ENCODE peak calls at places on chromosomes 16 and 17, in four cellular contexts. One of them, this sample, is unnamed.
A peak's percentile ranks its signal among the peaks of the same experiment; 100 is the strongest.

GRCh38 chr16:27285676-27286196 is 17.2 kb upstream of the NSMCE1 start:
- DNase-seq in GM19239: no peak
- DNase-seq in hippocampal formation: no peak
- DNase-seq in NAMALWA: no peak
- DNase-seq in this sample: no peak

GRCh38 chr16:54783980-54784379 is 146.7 kb upstream of the IRX5 start:
- DNase-seq in GM19239: no peak
- DNase-seq in hippocampal formation: no peak
- DNase-seq in NAMALWA: no peak
- DNase-seq in this sample: no peak

GRCh38 chr16:51112311-51112710 is 38.8 kb downstream of the SALL1 start:
- DNase-seq in GM19239: no peak
- DNase-seq in hippocampal formation: no peak
- DNase-seq in NAMALWA: no peak
- DNase-seq in this sample: no peak

GRCh38 chr17:34578656-34579016 is 746 bp upstream of the TMEM132E start:
- DNase-seq in GM19239: no peak
- DNase-seq in hippocampal formation: no peak
- DNase-seq in NAMALWA: no peak
- DNase-seq in this sample: no peak

GRCh38 chr17:82830249-82830661 is 9.6 kb downstream of the ZNF750 start:
- DNase-seq in GM19239: no peak
- DNase-seq in hippocampal formation: no peak
- DNase-seq in NAMALWA: no peak
- DNase-seq in this sample: peak; percentile 26

GRCh38 chr17:3794890-3795757 is 5.9 kb downstream of the ITGAE start:
- DNase-seq in GM19239: no peak
- DNase-seq in hippocampal formation: no peak
- DNase-seq in NAMALWA: no peak
- DNase-seq in this sample: no peak

GRCh38 chr17:51228177-51228576 is 31.7 kb downstream of the MBTD1 start:
- DNase-seq in GM19239: no peak
- DNase-seq in hippocampal formation: no peak
- DNase-seq in NAMALWA: no peak
- DNase-seq in this sample: no peak

GRCh38 chr17:28379814-28380571 is 8.5 kb downstream of the SARM1 start:
- DNase-seq in GM19239: no peak
- DNase-seq in hippocampal formation: no peak
- DNase-seq in NAMALWA: no peak
- DNase-seq in this sample: no peak

GRCh38 chr16:86319871-86320270 is 190.5 kb upstream of the FOXF1 start:
- DNase-seq in GM19239: no peak
- DNase-seq in hippocampal formation: no peak
- DNase-seq in NAMALWA: no peak
- DNase-seq in this sample: no peak

GRCh38 chr16:56547120-56547948 is 17.5 kb upstream of the MT4 start:
- DNase-seq in GM19239: no peak
- DNase-seq in hippocampal formation: peak; percentile 96
- DNase-seq in NAMALWA: peak; percentile 11
- DNase-seq in this sample: no peak

GRCh38 chr16:56355786-56356275 is 69.5 kb downstream of the AMFR start:
- DNase-seq in GM19239: no peak
- DNase-seq in hippocampal formation: no peak
- DNase-seq in NAMALWA: no peak
- DNase-seq in this sample: no peak

GRCh38 chr17:39576187-39576586 is 31.5 kb downstream of the NEUROD2 start:
- DNase-seq in GM19239: no peak
- DNase-seq in hippocampal formation: no peak
- DNase-seq in NAMALWA: peak; percentile 55
- DNase-seq in this sample: no peak

GRCh38 chr16:78973041-78973440 is 627.5 kb downstream of the MAF start:
- DNase-seq in GM19239: no peak
- DNase-seq in hippocampal formation: no peak
- DNase-seq in NAMALWA: no peak
- DNase-seq in this sample: no peak

GRCh38 chr16:10971560-10971961 is 27.2 kb downstream of the CLEC16A start:
- DNase-seq in GM19239: no peak
- DNase-seq in hippocampal formation: peak; percentile 74
- DNase-seq in NAMALWA: peak; percentile 60
- DNase-seq in this sample: peak; percentile 50

GRCh38 chr16:88726408-88726749 is 20.1 kb downstream of the CTU2 start:
- DNase-seq in GM19239: no peak
- DNase-seq in hippocampal formation: no peak
- DNase-seq in NAMALWA: no peak
- DNase-seq in this sample: no peak

GRCh38 chr17:36851230-36851629 is 86.0 kb upstream of the LHX1 start:
- DNase-seq in GM19239: no peak
- DNase-seq in hippocampal formation: no peak
- DNase-seq in NAMALWA: no peak
- DNase-seq in this sample: no peak

GRCh38 chr16:55257971-55258613 is 65.9 kb upstream of the IRX6 start:
- DNase-seq in GM19239: peak; percentile 18
- DNase-seq in hippocampal formation: no peak
- DNase-seq in NAMALWA: peak; percentile 69
- DNase-seq in this sample: peak; percentile 69

GRCh38 chr17:78300962-78301820 is 58.7 kb downstream of the SOCS3 start:
- DNase-seq in GM19239: no peak
- DNase-seq in hippocampal formation: no peak
- DNase-seq in NAMALWA: no peak
- DNase-seq in this sample: no peak

GRCh38 chr17:9839433-9839832 is 13.7 kb downstream of the GLP2R start:
- DNase-seq in GM19239: no peak
- DNase-seq in hippocampal formation: no peak
- DNase-seq in NAMALWA: no peak
- DNase-seq in this sample: no peak

GRCh38 chr16:56989988-56990387 is 631 bp downstream of the NLRC5 start:
- DNase-seq in GM19239: no peak
- DNase-seq in hippocampal formation: no peak
- DNase-seq in NAMALWA: no peak
- DNase-seq in this sample: no peak

GRCh38 chr16:81143921-81144471 is 47.8 kb upstream of the GCSH start:
- DNase-seq in GM19239: no peak
- DNase-seq in hippocampal formation: no peak
- DNase-seq in NAMALWA: no peak
- DNase-seq in this sample: no peak

GRCh38 chr16:7025616-7026190 is 306.9 kb upstream of the RBFOX1 start:
- DNase-seq in GM19239: no peak
- DNase-seq in hippocampal formation: peak; percentile 2
- DNase-seq in NAMALWA: peak; percentile 67
- DNase-seq in this sample: peak; percentile 55

GRCh38 chr16:85865-86264 is 7.8 kb downstream of the MPG start:
- DNase-seq in GM19239: no peak
- DNase-seq in hippocampal formation: no peak
- DNase-seq in NAMALWA: no peak
- DNase-seq in this sample: no peak

GRCh38 chr16:81237282-81237681 is 1.2 kb upstream of the BCO1 start:
- DNase-seq in GM19239: no peak
- DNase-seq in hippocampal formation: no peak
- DNase-seq in NAMALWA: no peak
- DNase-seq in this sample: peak; percentile 46

GRCh38 chr17:62740066-62740465 is 68.0 kb downstream of the MARCHF10 start:
- DNase-seq in GM19239: no peak
- DNase-seq in hippocampal formation: no peak
- DNase-seq in NAMALWA: no peak
- DNase-seq in this sample: no peak

GRCh38 chr17:42844761-42845555 is 578 bp downstream of the AOC2 start:
- DNase-seq in GM19239: no peak
- DNase-seq in hippocampal formation: no peak
- DNase-seq in NAMALWA: no peak
- DNase-seq in this sample: no peak

GRCh38 chr17:79414063-79414462 is 196.8 kb downstream of the RBFOX3 start:
- DNase-seq in GM19239: no peak
- DNase-seq in hippocampal formation: no peak
- DNase-seq in NAMALWA: no peak
- DNase-seq in this sample: no peak

GRCh38 chr17:32103476-32104113 is 38.7 kb upstream of the RHOT1 start:
- DNase-seq in GM19239: no peak
- DNase-seq in hippocampal formation: no peak
- DNase-seq in NAMALWA: no peak
- DNase-seq in this sample: no peak

GRCh38 chr16:77273-77806 is 685 bp upstream of the MPG start:
- DNase-seq in GM19239: peak; percentile 79
- DNase-seq in hippocampal formation: no peak
- DNase-seq in NAMALWA: peak; percentile 36
- DNase-seq in this sample: peak; percentile 40

GRCh38 chr16:66522816-66523590 is 26.9 kb downstream of the TK2 start:
- DNase-seq in GM19239: no peak
- DNase-seq in hippocampal formation: no peak
- DNase-seq in NAMALWA: no peak
- DNase-seq in this sample: no peak

GRCh38 chr17:79713391-79713790 is 17.4 kb upstream of the ENPP7 start:
- DNase-seq in GM19239: no peak
- DNase-seq in hippocampal formation: no peak
- DNase-seq in NAMALWA: no peak
- DNase-seq in this sample: no peak

GRCh38 chr17:16425698-16426659 is 10.6 kb downstream of the TRPV2 start:
- DNase-seq in GM19239: no peak
- DNase-seq in hippocampal formation: no peak
- DNase-seq in NAMALWA: no peak
- DNase-seq in this sample: peak; percentile 80

GRCh38 chr16:4677390-4677789 is 16.0 kb upstream of the NUDT16L1 start:
- DNase-seq in GM19239: no peak
- DNase-seq in hippocampal formation: no peak
- DNase-seq in NAMALWA: no peak
- DNase-seq in this sample: no peak

GRCh38 chr17:58335779-58336455 is 7.3 kb upstream of the TSPOAP1 start:
- DNase-seq in GM19239: no peak
- DNase-seq in hippocampal formation: no peak
- DNase-seq in NAMALWA: peak; percentile 92
- DNase-seq in this sample: no peak

GRCh38 chr17:51322390-51323029 is 62.2 kb downstream of the UTP18 start:
- DNase-seq in GM19239: no peak
- DNase-seq in hippocampal formation: peak; percentile 59
- DNase-seq in NAMALWA: peak; percentile 68
- DNase-seq in this sample: no peak

GRCh38 chr16:88920618-88921602 is 54.5 kb upstream of the PABPN1L start:
- DNase-seq in GM19239: peak; percentile 85
- DNase-seq in hippocampal formation: no peak
- DNase-seq in NAMALWA: no peak
- DNase-seq in this sample: peak; percentile 78

GRCh38 chr16:2156025-2156848 is 655 bp downstream of the TRAF7 start:
- DNase-seq in GM19239: no peak
- DNase-seq in hippocampal formation: no peak
- DNase-seq in NAMALWA: peak; percentile 48
- DNase-seq in this sample: no peak